ENCODE peak calls at places on chromosomes 5 and 9, in five cellular contexts. E is amygdala, B is adipocyte, O is psoas muscle, R is NCI-H2081. G is an unnamed sample.
A peak's percentile ranks its signal among the peaks of the same experiment; 100 is the strongest.

GRCh38 chr5:40780858-40781257 is 17.3 kb downstream of the PRKAA1 start:
- DNase-seq in B (no peak), R (no peak), E (no peak), O (no peak), G (no peak)

GRCh38 chr9:94870465-94870792 is 143.9 kb downstream of the AOPEP start:
- DNase-seq in E (no peak), B (no peak), R (no peak), O (no peak), G (no peak)

GRCh38 chr5:43036856-43037711 is 3.0 kb downstream of the ANXA2R start:
- DNase-seq in R (no peak), B (peak; percentile 75), E (no peak), O (no peak), G (no peak)

GRCh38 chr5:148491015-148491792 is 107.4 kb downstream of the FBXO38 start:
- DNase-seq in E (no peak), R (no peak), B (no peak), O (no peak), G (peak; percentile 25)

GRCh38 chr5:121702783-121703182 is 148.9 kb upstream of the FTMT start:
- DNase-seq in R (no peak), O (no peak), B (no peak), E (no peak), G (no peak)

GRCh38 chr5:156473271-156473935 is 146.4 kb downstream of the SGCD start:
- DNase-seq in B (peak; percentile 78), O (no peak), E (no peak), R (no peak), G (no peak)

GRCh38 chr5:90709323-90710148 is 150.9 kb downstream of the ADGRV1 start:
- DNase-seq in E (no peak), R (peak; percentile 37), O (no peak), B (peak; percentile 64), G (peak; percentile 53)

GRCh38 chr5:151327585-151327984 is 19.8 kb downstream of the SLC36A2 start:
- DNase-seq in B (no peak), O (no peak), E (no peak), R (no peak), G (no peak)

GRCh38 chr9:23611874-23612273 is 214.2 kb downstream of the ELAVL2 start:
- DNase-seq in O (no peak), E (no peak), B (no peak), R (no peak), G (no peak)

GRCh38 chr5:136222575-136223235 is 29.7 kb upstream of the SMIM32 start:
- DNase-seq in E (no peak), R (no peak), O (no peak), B (no peak), G (no peak)

GRCh38 chr5:132422720-132423442 is 53.4 kb downstream of the SLC22A5 start:
- DNase-seq in B (no peak), R (no peak), E (no peak), O (peak; percentile 75), G (no peak)

GRCh38 chr9:69027355-69028097 is 8.0 kb upstream of the FXN start:
- DNase-seq in R (peak; percentile 83), B (peak; percentile 78), O (no peak), E (no peak), G (peak; percentile 85)